ENCODE peak calls at places on chromosomes 5 and 9, in nine cellular contexts. W, D, Y, X, M, V, P, K and J are unnamed samples.

GRCh38 chr9:35822926-35823325 is 5.6 kb downstream of the FAM221B start:
- DNase-seq in D (no peak), W (no peak), V (no peak), K (no peak), M (no peak), X (no peak), Y (no peak), P (no peak), J (no peak)

GRCh38 chr5:62082370-62082778 is 223.6 kb upstream of the KIF2A start:
- DNase-seq in K (no peak), X (peak; percentile 28), M (no peak), Y (no peak), D (peak; percentile 57), W (no peak), P (no peak), V (no peak), J (no peak)

GRCh38 chr5:6291961-6292360 is 86.4 kb downstream of the MED10 start:
- DNase-seq in V (no peak), P (no peak), W (no peak), D (no peak), M (no peak), Y (no peak), X (no peak), K (peak; percentile 74), J (no peak)

GRCh38 chr9:34884732-34885131 is 73.4 kb upstream of the PHF24 start:
- DNase-seq in V (no peak), Y (no peak), P (no peak), M (no peak), W (no peak), K (no peak), X (no peak), D (no peak), J (no peak)

GRCh38 chr5:113548396-113548795 is 34.9 kb downstream of the YTHDC2 start:
- DNase-seq in D (no peak), K (no peak), V (no peak), W (no peak), M (no peak), P (no peak), Y (no peak), X (no peak), J (no peak)

GRCh38 chr5:99104538-99105132 is 175.8 kb upstream of the CHD1 start:
- DNase-seq in Y (no peak), X (peak; percentile 31), P (no peak), K (peak; percentile 76), V (no peak), D (no peak), M (peak; percentile 3), W (no peak), J (peak; percentile 2)

GRCh38 chr9:72029986-72030385 is 30.4 kb downstream of the C9orf57 start:
- DNase-seq in V (no peak), M (no peak), P (no peak), X (no peak), Y (no peak), W (no peak), K (no peak), D (no peak), J (no peak)

GRCh38 chr5:154603978-154604679 is 126.1 kb upstream of the HAND1 start:
- DNase-seq in Y (no peak), M (peak; percentile 43), V (no peak), K (peak; percentile 56), W (peak; percentile 70), D (peak; percentile 1), P (no peak), X (peak; percentile 91), J (no peak)

GRCh38 chr5:181223729-181224389 is 778 bp downstream of the TRIM41 start:
- DNase-seq in M (peak; percentile 55), K (peak; percentile 94), W (peak; percentile 83), D (no peak), Y (peak; percentile 92), V (no peak), X (peak; percentile 85), P (no peak), J (no peak)

GRCh38 chr5:174793684-174794328 is 69.4 kb downstream of the MSX2 start:
- DNase-seq in W (peak; percentile 59), M (peak; percentile 60), V (peak; percentile 72), P (no peak), D (peak; percentile 49), X (peak; percentile 90), K (peak; percentile 90), Y (peak; percentile 83), J (no peak)

GRCh38 chr9:10366171-10366779 is 246.5 kb downstream of the PTPRD start:
- DNase-seq in W (no peak), M (no peak), P (no peak), K (peak; percentile 67), D (peak; percentile 37), Y (no peak), V (no peak), X (peak; percentile 12), J (no peak)

GRCh38 chr9:129237195-129237611 is 59.1 kb upstream of the IER5L start:
- DNase-seq in X (no peak), M (peak; percentile 50), D (peak; percentile 59), W (peak; percentile 25), K (peak; percentile 44), V (no peak), P (no peak), Y (peak; percentile 43), J (no peak)

GRCh38 chr5:103340717-103341397 is 82.3 kb downstream of the MACIR start:
- DNase-seq in X (no peak), W (no peak), K (no peak), P (no peak), V (no peak), M (no peak), Y (no peak), D (peak; percentile 68), J (no peak)

GRCh38 chr5:4419276-4419675 is 720.9 kb upstream of the ADAMTS16 start:
- DNase-seq in M (no peak), W (no peak), Y (no peak), D (no peak), X (no peak), K (no peak), V (no peak), P (no peak), J (no peak)

GRCh38 chr5:4422247-4422646 is 717.9 kb upstream of the ADAMTS16 start:
- DNase-seq in X (no peak), W (no peak), V (no peak), P (no peak), Y (no peak), K (no peak), M (no peak), D (no peak), J (no peak)

GRCh38 chr5:4420177-4420576 is 720.0 kb upstream of the ADAMTS16 start:
- DNase-seq in X (no peak), M (no peak), Y (no peak), D (no peak), W (no peak), K (no peak), P (no peak), V (no peak), J (no peak)
- TF ChIP-seq CTCF in X (no peak), M (no peak), Y (no peak), D (no peak), W (no peak), K (no peak), P (no peak), V (no peak), J (no peak)

GRCh38 chr5:54411176-54411575 is 44.3 kb upstream of the HSPB3 start:
- DNase-seq in P (no peak), W (no peak), Y (no peak), V (no peak), D (no peak), K (no peak), M (no peak), X (no peak), J (no peak)

GRCh38 chr5:54415896-54416640 is 39.4 kb upstream of the HSPB3 start:
- DNase-seq in V (no peak), X (no peak), P (no peak), W (no peak), Y (no peak), M (no peak), D (peak; percentile 52), K (no peak), J (no peak)

GRCh38 chr5:54412913-54413312 is 42.6 kb upstream of the HSPB3 start:
- DNase-seq in W (no peak), K (no peak), X (no peak), Y (no peak), V (no peak), D (no peak), P (no peak), M (no peak), J (no peak)

GRCh38 chr5:54415147-54415546 is 40.4 kb upstream of the HSPB3 start:
- DNase-seq in D (no peak), Y (no peak), M (no peak), P (no peak), X (no peak), K (no peak), V (no peak), W (no peak), J (no peak)
- H3K27ac ChIP-seq in D (no peak overlapping the region), Y (no peak overlapping the region), M (no peak overlapping the region), P (no peak overlapping the region), X (no peak overlapping the region), K (no peak overlapping the region), V (no peak overlapping the region), W (no peak overlapping the region), J (no peak overlapping the region)

GRCh38 chr5:127298623-127299022 is 8.0 kb downstream of the MEGF10 start:
- DNase-seq in M (no peak), V (no peak), D (no peak), W (no peak), P (no peak), K (no peak), Y (no peak), X (no peak), J (no peak)

GRCh38 chr5:127297348-127298035 is 6.9 kb downstream of the MEGF10 start:
- DNase-seq in X (no peak), W (no peak), M (no peak), K (peak; percentile 44), V (no peak), D (no peak), Y (no peak), P (no peak), J (no peak)

GRCh38 chr5:127302509-127302908 is 11.9 kb downstream of the MEGF10 start:
- DNase-seq in X (no peak), Y (no peak), W (no peak), V (no peak), K (no peak), P (no peak), M (no peak), D (no peak), J (no peak)

GRCh38 chr5:127298036-127298429 is 7.4 kb downstream of the MEGF10 start:
- DNase-seq in V (no peak), D (no peak), P (no peak), K (peak; percentile 26), M (no peak), Y (no peak), W (no peak), X (no peak), J (no peak)

GRCh38 chr5:127299678-127300077 is 9.1 kb downstream of the MEGF10 start:
- DNase-seq in X (no peak), V (no peak), Y (no peak), M (no peak), K (peak; percentile 38), D (no peak), W (no peak), P (no peak), J (no peak)
- TF ChIP-seq CTCF in X (peak; percentile 34), V (no peak), Y (no peak), M (no peak), K (peak; percentile 63), D (peak; percentile 14), W (no peak), P (no peak), J (no peak)

DNA sequence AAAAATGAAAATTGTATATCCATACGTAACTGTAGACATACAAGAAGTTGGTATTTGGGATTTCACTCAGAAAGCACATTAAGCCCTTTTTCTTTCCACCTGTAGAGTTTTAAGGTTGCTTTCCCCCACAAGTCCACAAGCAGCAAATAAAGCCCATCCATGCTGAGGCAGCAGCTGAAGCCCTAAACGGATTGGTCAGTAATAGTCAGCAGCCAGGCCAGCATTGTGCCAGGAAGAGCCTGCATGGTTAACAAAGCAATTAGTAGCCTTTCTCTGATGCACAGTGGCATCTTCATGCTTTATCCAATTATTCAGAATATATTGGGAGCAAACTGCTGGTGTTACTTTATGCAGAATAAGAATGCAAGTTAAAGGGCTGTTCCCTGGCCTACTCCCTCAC is 16.2 kb downstream of the EBF1 start:
- DNase-seq in Y (no peak), P (no peak), V (no peak), D (no peak), M (no peak), K (peak; percentile 19), W (no peak), X (no peak), J (no peak)
- H3K27ac ChIP-seq in Y (no peak overlapping the region), P (no peak overlapping the region), V (no peak overlapping the region), D (no peak overlapping the region), M (no peak overlapping the region), K (no peak overlapping the region), W (no peak overlapping the region), X (no peak overlapping the region), J (no peak overlapping the region)